ENCODE peak calls at places on chromosome 13, in ten cellular contexts. M is stimulated activated naive CD4-positive, alpha-beta T cell; X is GM23338; J is GOT3; G is T-helper 1 cell; O is Calu3; B is NCI-H345; C is NCI-H1105; V is testis; I is AG04450. S is an unnamed sample.

GRCh38 chr13:108352599-108352998 is 83.1 kb downstream of the TNFSF13B start:
- DNase-seq in I (no peak), V (no peak), C (no peak), G (no peak), J (no peak), O (no peak), X (no peak), M (no peak), B (no peak), S (no peak)

GRCh38 chr13:111941845-111942447 is 125.0 kb upstream of the SOX1 start:
- DNase-seq in B (no peak), X (no peak), I (no peak), G (no peak), C (no peak), J (no peak), O (no peak), M (no peak), V (no peak), S (no peak)

GRCh38 chr13:73462241-73462640 is 403.4 kb downstream of the KLF5 start:
- DNase-seq in C (no peak), I (no peak), B (no peak), X (no peak), V (no peak), O (no peak), J (no peak), G (no peak), M (no peak), S (no peak)

GRCh38 chr13:113137656-113138292 is 15.2 kb downstream of the F10 start:
- DNase-seq in B (no peak), I (no peak), M (no peak), C (no peak), O (no peak), V (no peak), X (no peak), J (no peak), G (no peak), S (no peak)

GRCh38 chr13:111152836-111153235 is 37.7 kb downstream of the ARHGEF7 start:
- DNase-seq in B (no peak), C (no peak), J (no peak), I (no peak), G (no peak), M (no peak), X (peak), O (no peak), V (peak), S (no peak)

GRCh38 chr13:26155568-26155967 is 66.5 kb downstream of the RNF6 start:
- DNase-seq in G (no peak), O (no peak), C (no peak), V (no peak), X (no peak), I (no peak), J (no peak), M (no peak), B (no peak), S (no peak)

GRCh38 chr13:20049558-20050473 is 91.3 kb downstream of the ZMYM2 start:
- DNase-seq in V (no peak), O (no peak), M (no peak), B (no peak), I (no peak), C (no peak), J (no peak), X (peak), G (no peak), S (no peak)

GRCh38 chr13:49585220-49586157 is at the start of gene RCBTB1:
- DNase-seq in B (peak), V (peak), X (peak), C (peak), J (peak), G (peak), I (no peak), O (peak), M (peak), S (peak)

GRCh38 chr13:30607908-30608307 is 9.8 kb upstream of the USPL1 start:
- DNase-seq in I (no peak), B (no peak), J (no peak), X (no peak), O (no peak), V (no peak), M (peak), C (no peak), G (peak), S (no peak)

GRCh38 chr13:87671031-87671823 is at the start of gene SLITRK5:
- DNase-seq in I (no peak), J (peak), B (peak), M (peak), G (peak), C (peak), V (peak), X (peak), O (no peak), S (no peak)

GRCh38 chr13:38783992-38784875 is 97.4 kb downstream of the FREM2 start:
- DNase-seq in O (peak), B (no peak), C (no peak), X (no peak), J (no peak), M (no peak), V (no peak), I (no peak), G (no peak), S (no peak)

GRCh38 chr13:98309569-98310335 is 132.7 kb upstream of the RNF113B start:
- DNase-seq in J (no peak), I (no peak), C (no peak), M (no peak), V (no peak), B (no peak), X (no peak), G (no peak), O (no peak), S (no peak)

GRCh38 chr13:93002071-93002470 is 224.5 kb upstream of the GPC6 start:
- DNase-seq in M (no peak), C (no peak), J (no peak), O (no peak), I (no peak), X (no peak), G (no peak), B (no peak), V (no peak), S (no peak)

GRCh38 chr13:93715866-93716265 is 489.3 kb downstream of the GPC6 start:
- DNase-seq in O (no peak), G (no peak), V (no peak), X (no peak), J (no peak), B (no peak), I (no peak), M (no peak), C (no peak), S (peak)

GRCh38 chr13:98581971-98582702 is 5.2 kb upstream of the STK24 start:
- DNase-seq in J (no peak), G (no peak), O (no peak), M (no peak), C (no peak), V (no peak), X (no peak), B (peak), I (no peak), S (peak)

GRCh38 chr13:42486711-42487198 is 87.2 kb upstream of the TNFSF11 start:
- DNase-seq in M (no peak), X (no peak), C (no peak), B (no peak), J (no peak), O (peak), I (no peak), V (no peak), G (no peak), S (no peak)

GRCh38 chr13:43128504-43128929 is 105.1 kb downstream of the DNAJC15 start:
- DNase-seq in J (no peak), V (no peak), B (no peak), C (no peak), G (no peak), I (no peak), M (no peak), X (no peak), O (no peak), S (no peak)

GRCh38 chr13:97878421-97879375 is 74.8 kb upstream of the IPO5 start:
- DNase-seq in X (no peak), I (no peak), O (no peak), J (no peak), B (peak), C (no peak), M (no peak), G (no peak), V (no peak), S (no peak)

GRCh38 chr13:98184796-98185195 is 7.7 kb upstream of the RNF113B start:
- DNase-seq in V (no peak), J (no peak), B (no peak), X (no peak), O (no peak), I (no peak), M (no peak), C (no peak), G (no peak), S (no peak)

GRCh38 chr13:30158774-30159445 is 148.4 kb downstream of the KATNAL1 start:
- DNase-seq in M (no peak), G (no peak), V (peak), J (peak), O (peak), C (no peak), I (peak), X (no peak), B (no peak), S (no peak)

GRCh38 chr13:48828962-48829405 is 146.7 kb upstream of the FNDC3A start:
- DNase-seq in J (no peak), X (peak), I (no peak), M (no peak), O (peak), C (peak), G (no peak), V (no peak), B (peak), S (peak)

GRCh38 chr13:82625753-82626152 is 1256.5 kb downstream of the SLITRK1 start:
- DNase-seq in M (no peak), I (no peak), O (no peak), J (no peak), X (no peak), C (no peak), V (no peak), B (no peak), G (no peak), S (no peak)

GRCh38 chr13:99178636-99179035 is 22.0 kb upstream of the UBAC2 start:
- DNase-seq in V (no peak), G (no peak), X (no peak), B (no peak), M (no peak), O (no peak), C (no peak), I (no peak), J (no peak), S (no peak)

GRCh38 chr13:23851106-23851505 is 38.1 kb downstream of the MIPEP start:
- DNase-seq in X (no peak), J (no peak), G (no peak), I (no peak), B (no peak), O (no peak), V (no peak), M (no peak), C (no peak), S (no peak)

GRCh38 chr13:40217675-40218074 is 448.8 kb downstream of the FOXO1 start:
- DNase-seq in X (no peak), I (no peak), B (no peak), O (no peak), J (no peak), C (no peak), M (no peak), G (no peak), V (no peak), S (no peak)

GRCh38 chr13:95660981-95661581 is 15.9 kb upstream of the DNAJC3 start:
- DNase-seq in B (peak), M (no peak), C (peak), G (peak), O (peak), J (no peak), I (no peak), V (no peak), X (peak), S (peak)

GRCh38 chr13:76331948-76332712 is 554.1 kb downstream of the KCTD12 start:
- DNase-seq in J (no peak), G (no peak), C (no peak), M (no peak), O (no peak), X (no peak), I (peak), V (no peak), B (peak), S (no peak)

GRCh38 chr13:100454876-100455275 is 133.7 kb downstream of the GGACT start:
- DNase-seq in X (no peak), G (no peak), M (no peak), C (no peak), B (no peak), O (peak), J (no peak), I (peak), V (no peak), S (peak)

GRCh38 chr13:89554801-89555200 is 1792.7 kb upstream of the MIR17HG start:
- DNase-seq in M (no peak), J (no peak), I (no peak), O (no peak), X (no peak), C (peak), G (no peak), B (peak), V (no peak), S (no peak)

GRCh38 chr13:60511637-60512036 is 114.6 kb downstream of the TDRD3 start:
- DNase-seq in X (peak), M (no peak), O (no peak), V (no peak), G (no peak), C (no peak), J (no peak), I (no peak), B (no peak), S (no peak)

GRCh38 chr13:51797664-51798488 is 6.1 kb downstream of the DHRS12 start:
- DNase-seq in B (peak), C (peak), O (peak), X (peak), M (peak), I (no peak), V (peak), J (no peak), G (peak), S (peak)